ENCODE peak calls at places on chromosomes 3 and 15, in four cellular contexts. One of them, this sample, is unnamed. For H3K9me3, the result is how much of the 10 kb centered on the place peaks cover.

GRCh38 chr3:188389711-188390346 is 235.9 kb downstream of the LPP start:
- DNase-seq in upper lobe of left lung: peak
- DNase-seq in DND-41: no peak
- DNase-seq in GM23248: peak
- DNase-seq in this sample: peak

GRCh38 chr3:27279153-27279552 is 90.0 kb downstream of the NEK10 start:
- DNase-seq in upper lobe of left lung: no peak
- DNase-seq in DND-41: no peak
- DNase-seq in GM23248: peak
- DNase-seq in this sample: no peak

GRCh38 chr3:48130321-48130881 is 57.8 kb downstream of the CDC25A start:
- DNase-seq in upper lobe of left lung: peak
- DNase-seq in DND-41: no peak
- DNase-seq in GM23248: peak
- DNase-seq in this sample: no peak

GRCh38 chr3:16318216-16318615 is 53.2 kb downstream of the OXNAD1 start:
- DNase-seq in upper lobe of left lung: no peak
- DNase-seq in DND-41: no peak
- DNase-seq in GM23248: peak
- DNase-seq in this sample: no peak

GRCh38 chr3:38163117-38163870 is 2.0 kb upstream of the OXSR1 start:
- DNase-seq in upper lobe of left lung: no peak
- DNase-seq in DND-41: peak
- DNase-seq in GM23248: peak
- DNase-seq in this sample: no peak

GRCh38 chr15:46077220-46077619 is 442.4 kb downstream of the SQOR start:
- DNase-seq in upper lobe of left lung: no peak
- DNase-seq in DND-41: no peak
- DNase-seq in GM23248: no peak
- DNase-seq in this sample: no peak

GRCh38 chr3:194404365-194405140 is 5.5 kb upstream of the GP5 start:
- DNase-seq in upper lobe of left lung: no peak
- DNase-seq in DND-41: peak
- DNase-seq in GM23248: peak
- DNase-seq in this sample: peak

GRCh38 chr3:187744169-187745151 is 808 bp downstream of the BCL6 start:
- DNase-seq in upper lobe of left lung: peak
- DNase-seq in DND-41: peak
- DNase-seq in GM23248: peak
- DNase-seq in this sample: peak

GRCh38 chr3:104018541-104018940 is 1348.2 kb upstream of the ALCAM start:
- DNase-seq in upper lobe of left lung: no peak
- DNase-seq in DND-41: no peak
- DNase-seq in GM23248: no peak
- DNase-seq in this sample: no peak

DNA sequence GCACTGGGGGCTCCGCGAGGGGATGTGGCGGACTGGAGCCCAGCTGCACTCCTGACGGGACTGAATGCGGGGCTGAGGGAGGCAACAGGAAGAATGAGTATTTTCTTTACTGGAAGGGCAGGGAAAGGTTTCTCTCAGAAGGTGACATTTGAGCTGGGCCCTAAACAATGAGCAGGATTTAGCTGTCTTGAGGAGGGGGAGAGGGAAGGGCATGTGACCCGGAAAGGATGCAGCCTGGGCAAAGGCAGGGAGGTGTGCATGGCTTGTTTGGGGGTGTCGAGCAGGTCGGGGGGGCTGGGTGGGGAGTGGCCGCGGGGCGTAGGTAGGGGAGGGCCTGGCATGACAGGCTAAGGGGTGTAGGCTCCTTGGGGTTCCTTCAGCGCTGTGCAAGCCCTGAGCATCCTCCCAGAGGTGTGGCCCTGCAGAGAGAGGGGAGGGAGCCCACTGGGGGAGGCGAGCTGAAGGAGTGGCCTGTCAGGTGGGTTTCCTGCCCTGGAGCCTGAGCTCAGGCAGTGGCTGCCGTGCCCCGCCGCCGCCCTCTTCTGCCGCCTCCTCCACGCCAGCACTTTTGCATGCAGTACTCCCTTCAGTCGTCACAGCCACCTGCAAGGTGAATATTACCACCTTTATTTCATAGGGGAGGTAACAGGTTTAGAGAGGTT is 17.2 kb upstream of the ANKDD1A start:
- DNase-seq in upper lobe of left lung: no peak
- DNase-seq in DND-41: peak
- DNase-seq in GM23248: no peak
- DNase-seq in this sample: peak
- H3K4me3 ChIP-seq in upper lobe of left lung: no peak
- H3K4me3 ChIP-seq in DND-41: peak
- H3K4me3 ChIP-seq in GM23248: peak
- H3K4me3 ChIP-seq in this sample: peak

GRCh38 chr15:20351448-20351961 is 190.1 kb downstream of the GOLGA6L6 start:
- DNase-seq in upper lobe of left lung: peak
- DNase-seq in DND-41: no peak
- DNase-seq in GM23248: no peak
- DNase-seq in this sample: peak
- H3K9me3 ChIP-seq in upper lobe of left lung: under half
- H3K9me3 ChIP-seq in DND-41: under half
- H3K9me3 ChIP-seq in GM23248: under half
- H3K9me3 ChIP-seq in this sample: under half

DNA sequence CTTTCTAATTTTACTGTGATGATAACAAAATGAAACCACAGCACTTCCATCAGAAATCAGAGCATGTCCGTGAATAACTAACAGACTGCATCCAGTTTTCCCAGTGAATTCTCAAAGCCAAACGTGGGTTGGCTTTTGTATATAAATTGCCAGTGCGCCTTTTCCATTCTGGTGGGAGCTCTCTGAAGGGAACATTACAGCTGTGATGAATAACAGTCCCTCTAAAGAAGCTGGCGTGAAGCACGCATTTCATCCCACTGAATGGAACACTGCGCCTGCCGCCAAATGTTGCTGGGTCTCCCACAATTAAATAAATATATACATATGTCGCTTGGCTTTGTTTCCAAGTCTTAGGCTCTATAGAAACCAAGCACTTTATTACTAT is 113.0 kb upstream of the PFN2 start:
- DNase-seq in upper lobe of left lung: no peak
- DNase-seq in DND-41: no peak
- DNase-seq in GM23248: peak
- DNase-seq in this sample: no peak
- H3K4me3 ChIP-seq in upper lobe of left lung: no peak
- H3K4me3 ChIP-seq in DND-41: no peak
- H3K4me3 ChIP-seq in GM23248: peak
- H3K4me3 ChIP-seq in this sample: no peak

DNA sequence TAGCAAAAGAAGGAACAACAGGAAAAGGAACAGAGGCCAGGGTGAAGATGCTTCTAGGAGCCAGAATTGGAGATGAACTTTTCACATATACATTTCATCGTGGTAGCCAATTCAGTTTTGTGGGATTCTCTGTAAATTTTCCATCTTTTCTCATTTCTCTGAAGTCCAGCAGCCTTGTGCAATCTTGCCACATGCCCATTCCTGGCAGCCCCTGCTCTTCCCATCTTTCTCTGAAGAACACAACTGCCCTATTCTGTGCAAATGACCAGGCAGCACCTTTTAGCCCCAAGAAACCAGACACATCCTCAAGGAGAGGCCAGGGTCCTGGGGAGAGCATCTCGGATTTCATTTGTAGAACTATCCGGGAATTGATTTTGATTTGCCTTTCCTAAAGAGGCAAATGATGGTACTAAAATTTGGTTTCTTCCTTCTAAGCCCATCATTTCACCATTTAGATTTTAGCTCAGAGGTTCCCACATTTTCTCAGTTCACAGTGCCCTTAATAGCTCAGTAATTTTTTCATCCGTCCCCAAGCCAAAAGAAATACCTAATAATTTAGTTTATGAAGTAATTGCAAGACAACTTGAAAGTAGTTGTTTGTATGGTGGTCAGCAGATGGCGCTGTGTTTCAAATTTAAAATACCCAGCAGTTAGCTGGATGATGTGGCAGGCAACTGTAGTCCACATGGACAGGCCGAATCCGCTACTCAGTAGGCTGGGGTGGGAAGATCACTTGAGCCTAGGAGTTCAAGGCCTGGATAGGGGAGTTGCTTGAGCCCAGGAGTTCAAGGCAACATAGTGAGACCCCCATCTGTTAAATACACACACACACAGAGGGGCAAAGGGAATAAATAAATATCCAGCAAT is 61.3 kb upstream of the ACKR4 start:
- DNase-seq in upper lobe of left lung: peak
- DNase-seq in DND-41: peak
- DNase-seq in GM23248: peak
- DNase-seq in this sample: peak
- H3K9me3 ChIP-seq in upper lobe of left lung: under half
- H3K9me3 ChIP-seq in DND-41: under half
- H3K9me3 ChIP-seq in GM23248: under half
- H3K9me3 ChIP-seq in this sample: under half

This sample was measured in CD8-positive, alpha-beta memory T cell.